ENCODE peak calls at places on chromosomes 13 and 19, in eight cellular contexts. L is tibial nerve; G is cardiac muscle cell; E is AG10803; U is cardiac fibroblast; J is CD8-positive, alpha-beta memory T cell; R is HL-60; W is testis. X is an unnamed sample.

GRCh38 chr13:81393686-81394085 is 1052.8 kb upstream of the SPRY2 start:
- DNase-seq in G (no peak), U (no peak), R (no peak), J (no peak), W (no peak), L (no peak), E (no peak), X (peak; percentile 22)

GRCh38 chr19:40810160-40810559 is 11.2 kb downstream of the EGLN2 start:
- DNase-seq in E (no peak), U (no peak), J (no peak), G (no peak), R (no peak), W (no peak), L (no peak), X (no peak)

GRCh38 chr19:47065242-47065641 is 16.8 kb upstream of the TMEM160 start:
- DNase-seq in W (no peak), L (no peak), U (no peak), J (no peak), R (no peak), E (no peak), G (no peak), X (no peak)

GRCh38 chr13:87311165-87311564 is 360.0 kb upstream of the SLITRK5 start:
- DNase-seq in L (no peak), E (no peak), G (no peak), W (no peak), U (no peak), R (no peak), J (no peak), X (no peak)

GRCh38 chr19:30704716-30705115 is 332.5 kb downstream of the ZNF536 start:
- DNase-seq in L (no peak), R (no peak), E (no peak), U (no peak), G (no peak), J (no peak), W (no peak), X (no peak)

GRCh38 chr13:82867284-82867683 is 1015.0 kb downstream of the SLITRK1 start:
- DNase-seq in U (no peak), E (no peak), L (no peak), G (no peak), J (no peak), R (no peak), W (no peak), X (no peak)

GRCh38 chr19:16920816-16921529 is 32.2 kb downstream of the F2RL3 start:
- DNase-seq in E (peak; percentile 44), L (no peak), J (no peak), W (no peak), R (no peak), U (peak; percentile 82), G (no peak), X (no peak)

GRCh38 chr19:5324947-5325346 is 15.7 kb downstream of the PTPRS start:
- DNase-seq in G (no peak), J (no peak), R (no peak), E (no peak), L (no peak), U (no peak), W (no peak), X (no peak)

GRCh38 chr19:33948651-33949335 is 152.1 kb downstream of the KCTD15 start:
- DNase-seq in J (no peak), U (no peak), R (no peak), L (no peak), E (no peak), G (no peak), W (no peak), X (no peak)

GRCh38 chr13:106230450-106230849 is 305.0 kb downstream of the EFNB2 start:
- DNase-seq in L (no peak), E (peak; percentile 3), G (no peak), R (no peak), J (no peak), U (peak; percentile 10), W (no peak), X (no peak)

GRCh38 chr13:73387318-73387717 is 328.5 kb downstream of the KLF5 start:
- DNase-seq in E (no peak), U (no peak), G (no peak), R (no peak), L (no peak), W (no peak), J (no peak), X (no peak)

GRCh38 chr13:91141619-91142061 is 205.8 kb upstream of the MIR17HG start:
- DNase-seq in L (no peak), R (no peak), U (no peak), W (no peak), E (no peak), G (no peak), J (no peak), X (no peak)

GRCh38 chr19:38191747-38192146 is 32.3 kb downstream of the DPF1 start:
- DNase-seq in L (no peak), R (no peak), W (no peak), J (no peak), U (no peak), E (no peak), G (no peak), X (no peak)

GRCh38 chr19:35519291-35519690 is 5.8 kb upstream of the DMKN start:
- DNase-seq in G (no peak), L (no peak), U (peak; percentile 47), W (no peak), J (no peak), R (no peak), E (peak; percentile 48), X (no peak)

GRCh38 chr13:70856706-70857105 is 748.5 kb upstream of the KLHL1 start:
- DNase-seq in G (no peak), J (no peak), L (no peak), U (no peak), E (no peak), R (no peak), W (no peak), X (no peak)

GRCh38 chr13:98022210-98022609 is 68.7 kb downstream of the IPO5 start:
- DNase-seq in L (no peak), E (peak; percentile 89), W (peak; percentile 35), J (no peak), U (peak; percentile 58), R (no peak), G (no peak), X (no peak)

GRCh38 chr13:81142306-81142999 is 801.5 kb upstream of the SPRY2 start:
- DNase-seq in J (no peak), G (no peak), W (no peak), E (no peak), R (no peak), U (no peak), L (no peak), X (no peak)

GRCh38 chr13:19984430-19985218 is 26.1 kb downstream of the ZMYM2 start:
- DNase-seq in J (no peak), E (peak; percentile 56), W (no peak), L (no peak), R (no peak), G (peak; percentile 63), U (peak; percentile 73), X (peak; percentile 55)

GRCh38 chr13:111531505-111531904 is 211.1 kb downstream of the TEX29 start:
- DNase-seq in W (no peak), R (no peak), U (peak; percentile 3), L (no peak), E (peak; percentile 3), J (no peak), G (peak; percentile 11), X (no peak)

GRCh38 chr19:14112809-14113385 is 4.7 kb downstream of the PRKACA start:
- DNase-seq in U (peak; percentile 51), W (peak; percentile 75), R (no peak), J (no peak), G (no peak), E (no peak), L (peak; percentile 38), X (no peak)

GRCh38 chr13:50208826-50209335 is 193.6 kb downstream of the KCNRG start:
- DNase-seq in E (peak; percentile 89), G (peak; percentile 56), W (peak; percentile 36), L (no peak), J (no peak), R (peak; percentile 83), U (peak; percentile 91), X (peak; percentile 42)

GRCh38 chr19:30696514-30696913 is 324.3 kb downstream of the ZNF536 start:
- DNase-seq in R (no peak), L (no peak), W (no peak), J (no peak), E (no peak), G (peak; percentile 68), U (peak; percentile 22), X (peak; percentile 75)

DNA sequence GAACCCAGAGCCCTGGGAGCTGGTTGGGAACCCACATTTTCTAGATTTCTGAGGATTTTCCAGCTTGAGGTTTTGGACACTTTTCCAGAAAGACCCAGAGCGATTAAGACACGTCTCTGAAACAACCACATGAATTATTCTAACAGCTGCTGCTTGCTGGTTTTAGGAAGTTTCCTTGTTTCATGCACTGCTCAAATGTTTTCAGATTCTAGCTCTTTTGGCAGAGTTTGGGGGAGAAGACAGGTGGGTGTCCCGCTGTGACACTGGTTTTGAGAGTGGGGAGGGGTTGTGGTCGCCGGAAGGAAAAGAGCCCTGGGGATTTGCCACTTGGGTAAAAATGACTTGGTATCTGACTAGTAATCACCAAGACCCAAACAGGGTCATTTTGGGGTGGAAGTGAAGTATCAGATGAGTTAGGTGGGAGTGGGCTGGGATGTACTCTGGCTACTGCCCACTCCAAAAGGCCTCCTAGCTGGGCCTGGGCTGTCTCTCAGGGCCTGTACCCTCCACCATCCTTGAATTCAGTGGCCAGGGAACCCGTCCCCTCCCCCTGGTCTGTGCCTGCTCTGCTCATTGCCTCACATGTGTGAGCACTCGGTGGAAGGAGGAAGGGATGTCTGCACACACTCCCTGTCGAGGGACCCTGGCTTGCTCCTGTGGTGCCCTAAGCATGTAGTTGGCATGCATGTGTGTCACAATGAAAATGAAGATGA is 13.2 kb downstream of the GATAD2A start:
- DNase-seq in G (no peak), U (no peak), L (no peak), E (peak; percentile 41), J (no peak), R (no peak), W (no peak), X (no peak)
- H3K4me3 ChIP-seq in G (no peak overlapping the region), U (no peak overlapping the region), L (no peak overlapping the region), E (no peak overlapping the region), J (no peak overlapping the region), R (no peak overlapping the region), W (no peak overlapping the region), X (no peak overlapping the region)

GRCh38 chr13:21016487-21016886 is 44.9 kb downstream of the LATS2 start:
- DNase-seq in R (no peak), E (no peak), G (no peak), W (no peak), L (no peak), U (no peak), J (no peak), X (no peak)
- H3K4me3 ChIP-seq in R (no peak overlapping the region), E (no peak overlapping the region), G (no peak overlapping the region), W (no peak overlapping the region), L (no peak overlapping the region), U (no peak overlapping the region), J (no peak overlapping the region), X (no peak overlapping the region)

DNA sequence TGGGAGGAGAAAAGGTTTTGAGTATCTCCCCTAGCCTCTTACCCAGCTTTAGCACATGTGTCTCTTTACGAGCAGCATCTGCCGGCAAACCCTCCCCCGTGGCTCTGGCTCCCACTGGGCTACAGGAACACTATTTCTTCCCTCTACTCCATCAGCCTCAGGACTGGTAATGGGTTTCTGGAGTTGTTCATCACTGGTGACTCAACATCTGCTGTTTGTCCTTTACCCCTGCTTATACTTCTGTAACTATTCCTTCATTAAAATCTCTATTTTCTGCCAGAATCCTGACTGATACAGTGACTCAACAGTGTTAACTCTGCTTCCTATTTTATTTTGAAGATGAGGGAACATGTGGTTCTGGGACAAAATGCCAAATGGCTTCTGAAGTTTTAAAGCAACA is 437.3 kb upstream of the HTR2A start:
- DNase-seq in E (peak; percentile 96), G (no peak), W (no peak), U (peak; percentile 76), L (no peak), J (no peak), R (no peak), X (no peak)
- H3K4me3 ChIP-seq in E (no peak overlapping the region), G (no peak overlapping the region), W (no peak overlapping the region), U (no peak overlapping the region), L (no peak overlapping the region), J (no peak overlapping the region), R (no peak overlapping the region), X (no peak overlapping the region)

GRCh38 chr19:39433480-39434079 is 2.2 kb downstream of the RPS16 start:
- DNase-seq in J (no peak), G (no peak), R (no peak), W (no peak), U (no peak), E (no peak), L (no peak), X (no peak)
- H3K4me3 ChIP-seq in J (no peak overlapping the region), G (no peak overlapping the region), R (no peak overlapping the region), W (no peak overlapping the region), U (no peak overlapping the region), E (no peak overlapping the region), L (peak overlapping the region; percentile 97), X (no peak overlapping the region)

X was measured in neural progenitor cell.